ENCODE peak calls at places on chromosomes 6 and 20, in four cellular contexts. F is AG04450; M is heart right ventricle; E is activated CD4-positive, alpha-beta T cell treated with anti-CD3 and anti-CD28 coated beads, Interleukin-2, amount 50 U/mL, for 48 hours. K is an unnamed sample.

GRCh38 chr6:28729501-28730402 is 194.0 kb downstream of the TRIM27 start:
- DNase-seq in F (no peak), M (no peak), E (no peak), K (no peak)

GRCh38 chr6:35392111-35392702 is 49.8 kb downstream of the PPARD start:
- DNase-seq in F (no peak), M (no peak), E (no peak), K (no peak)

GRCh38 chr6:158793432-158793831 is 25.7 kb downstream of the EZR start:
- DNase-seq in F (no peak), M (no peak), E (no peak), K (peak)

GRCh38 chr20:62924567-62925419 is 1.5 kb downstream of the DIDO1 start:
- DNase-seq in F (no peak), M (no peak), E (peak), K (peak)

GRCh38 chr6:77092971-77093370 is 370.3 kb downstream of the HTR1B start:
- DNase-seq in F (peak), M (no peak), E (no peak), K (peak)

GRCh38 chr20:43590036-43590391 is 723 bp upstream of the IFT52 start:
- DNase-seq in F (no peak), M (peak), E (peak), K (no peak)

GRCh38 chr6:31861919-31862343 is 690 bp downstream of the NEU1 start:
- DNase-seq in F (no peak), M (no peak), E (no peak), K (no peak)

GRCh38 chr6:88867841-88868558 is 95.4 kb downstream of the RNGTT start:
- DNase-seq in F (no peak), M (no peak), E (no peak), K (peak)

GRCh38 chr20:19750907-19751636 is 7.0 kb upstream of the RIN2 start:
- DNase-seq in F (no peak), M (no peak), E (no peak), K (no peak)

GRCh38 chr6:45679163-45679562 is 301.4 kb upstream of the SUPT3H start:
- DNase-seq in F (no peak), M (no peak), E (no peak), K (no peak)

GRCh38 chr6:109093732-109094131 is 914 bp downstream of the SESN1 start:
- DNase-seq in F (no peak), M (no peak), E (no peak), K (peak)

GRCh38 chr6:139152088-139152891 is 17.4 kb downstream of the HECA start:
- DNase-seq in F (peak), M (no peak), E (no peak), K (no peak)

GRCh38 chr6:28105286-28105685 is 19.1 kb upstream of the ZSCAN16 start:
- DNase-seq in F (no peak), M (no peak), E (no peak), K (peak)

GRCh38 chr6:22789315-22789714 is 219.9 kb downstream of the HDGFL1 start:
- DNase-seq in F (no peak), M (no peak), E (no peak), K (no peak)

GRCh38 chr6:12304487-12304886 is 14.3 kb downstream of the EDN1 start:
- DNase-seq in F (no peak), M (no peak), E (no peak), K (no peak)

GRCh38 chr20:33947709-33948295 is 45.9 kb upstream of the RALY start:
- DNase-seq in F (no peak), M (no peak), E (peak), K (peak)

GRCh38 chr6:75735491-75736186 is 13.4 kb upstream of the MYO6 start:
- DNase-seq in F (no peak), M (no peak), E (no peak), K (peak)

GRCh38 chr20:47181056-47181862 is 175.2 kb downstream of the ZMYND8 start:
- DNase-seq in F (peak), M (no peak), E (peak), K (peak)

GRCh38 chr6:136956590-136957573 is 34.8 kb downstream of the SLC35D3 start:
- DNase-seq in F (no peak), M (no peak), E (no peak), K (no peak)

GRCh38 chr20:48797275-48797825 is 30.4 kb downstream of the PREX1 start:
- DNase-seq in F (no peak), M (peak), E (no peak), K (no peak)

GRCh38 chr6:27687154-27688013 is 214.5 kb upstream of the ZNF184 start:
- DNase-seq in F (no peak), M (peak), E (peak), K (peak)

GRCh38 chr6:65110031-65110430 is 597.0 kb downstream of the EYS start:
- DNase-seq in F (no peak), M (no peak), E (no peak), K (no peak)

GRCh38 chr6:165654144-165654543 is 8.9 kb downstream of the PDE10A start:
- DNase-seq in F (no peak), M (no peak), E (no peak), K (no peak)